ENCODE peak calls at places on chromosomes 5 and 9, in seven cellular contexts. One of them, this sample, is unnamed. For H3K36me3, the result is how much of the 10 kb centered on the place peaks cover.

GRCh38 chr9:2923810-2924768 is 80.2 kb upstream of the PUM3 start:
- DNase-seq in aorta: no peak
- DNase-seq in IMR-90: no peak
- DNase-seq in iPS DF 6.9: no peak
- DNase-seq in adrenal gland: no peak
- DNase-seq in GM06990: no peak
- DNase-seq in suprapubic skin: no peak
- DNase-seq in this sample: no peak

GRCh38 chr5:67193479-67193878 is 3.1 kb downstream of the CD180 start:
- DNase-seq in aorta: no peak
- DNase-seq in IMR-90: no peak
- DNase-seq in iPS DF 6.9: no peak
- DNase-seq in adrenal gland: no peak
- DNase-seq in GM06990: no peak
- DNase-seq in suprapubic skin: no peak
- DNase-seq in this sample: no peak

GRCh38 chr9:93674580-93675335 is 98.4 kb downstream of the PHF2 start:
- DNase-seq in aorta: peak
- DNase-seq in IMR-90: no peak
- DNase-seq in iPS DF 6.9: no peak
- DNase-seq in adrenal gland: peak
- DNase-seq in GM06990: no peak
- DNase-seq in suprapubic skin: peak
- DNase-seq in this sample: peak

GRCh38 chr9:102975246-102975645 is 19.9 kb upstream of the CYLC2 start:
- DNase-seq in aorta: no peak
- DNase-seq in IMR-90: no peak
- DNase-seq in iPS DF 6.9: no peak
- DNase-seq in adrenal gland: no peak
- DNase-seq in GM06990: no peak
- DNase-seq in suprapubic skin: no peak
- DNase-seq in this sample: no peak

GRCh38 chr5:142830241-142831018 is 60.3 kb downstream of the ARHGAP26 start:
- DNase-seq in aorta: no peak
- DNase-seq in IMR-90: peak
- DNase-seq in iPS DF 6.9: no peak
- DNase-seq in adrenal gland: no peak
- DNase-seq in GM06990: no peak
- DNase-seq in suprapubic skin: no peak
- DNase-seq in this sample: no peak

GRCh38 chr5:10538789-10539684 is 24.8 kb upstream of the ANKRD33B start:
- DNase-seq in aorta: no peak
- DNase-seq in IMR-90: no peak
- DNase-seq in iPS DF 6.9: no peak
- DNase-seq in adrenal gland: no peak
- DNase-seq in GM06990: no peak
- DNase-seq in suprapubic skin: no peak
- DNase-seq in this sample: no peak

GRCh38 chr9:3401556-3401955 is 124.2 kb downstream of the RFX3 start:
- DNase-seq in aorta: no peak
- DNase-seq in IMR-90: no peak
- DNase-seq in iPS DF 6.9: no peak
- DNase-seq in adrenal gland: no peak
- DNase-seq in GM06990: no peak
- DNase-seq in suprapubic skin: no peak
- DNase-seq in this sample: no peak

GRCh38 chr9:18394847-18395355 is 79.1 kb upstream of the ADAMTSL1 start:
- DNase-seq in aorta: no peak
- DNase-seq in IMR-90: no peak
- DNase-seq in iPS DF 6.9: no peak
- DNase-seq in adrenal gland: no peak
- DNase-seq in GM06990: no peak
- DNase-seq in suprapubic skin: no peak
- DNase-seq in this sample: no peak

GRCh38 chr5:40490464-40491083 is 189.1 kb upstream of the PTGER4 start:
- DNase-seq in aorta: no peak
- DNase-seq in IMR-90: no peak
- DNase-seq in iPS DF 6.9: no peak
- DNase-seq in adrenal gland: no peak
- DNase-seq in GM06990: peak
- DNase-seq in suprapubic skin: no peak
- DNase-seq in this sample: no peak

GRCh38 chr9:133428579-133429215 is 6.5 kb downstream of the ADAMTS13 start:
- DNase-seq in aorta: no peak
- DNase-seq in IMR-90: no peak
- DNase-seq in iPS DF 6.9: no peak
- DNase-seq in adrenal gland: no peak
- DNase-seq in GM06990: no peak
- DNase-seq in suprapubic skin: no peak
- DNase-seq in this sample: no peak

GRCh38 chr5:42900734-42901133 is 89.0 kb upstream of the SELENOP start:
- DNase-seq in aorta: no peak
- DNase-seq in IMR-90: no peak
- DNase-seq in iPS DF 6.9: no peak
- DNase-seq in adrenal gland: no peak
- DNase-seq in GM06990: no peak
- DNase-seq in suprapubic skin: no peak
- DNase-seq in this sample: no peak

GRCh38 chr5:123511290-123511647 is 708 bp upstream of the CSNK1G3 start:
- DNase-seq in aorta: no peak
- DNase-seq in IMR-90: peak
- DNase-seq in iPS DF 6.9: no peak
- DNase-seq in adrenal gland: no peak
- DNase-seq in GM06990: no peak
- DNase-seq in suprapubic skin: no peak
- DNase-seq in this sample: no peak

GRCh38 chr5:15026011-15026481 is 154.5 kb upstream of the ANKH start:
- DNase-seq in aorta: no peak
- DNase-seq in IMR-90: peak
- DNase-seq in iPS DF 6.9: no peak
- DNase-seq in adrenal gland: no peak
- DNase-seq in GM06990: no peak
- DNase-seq in suprapubic skin: no peak
- DNase-seq in this sample: no peak

GRCh38 chr9:119853126-119853525 is 483.9 kb upstream of the BRINP1 start:
- DNase-seq in aorta: no peak
- DNase-seq in IMR-90: no peak
- DNase-seq in iPS DF 6.9: no peak
- DNase-seq in adrenal gland: no peak
- DNase-seq in GM06990: no peak
- DNase-seq in suprapubic skin: no peak
- DNase-seq in this sample: no peak

GRCh38 chr5:67012241-67012640 is 184.4 kb downstream of the CD180 start:
- DNase-seq in aorta: no peak
- DNase-seq in IMR-90: peak
- DNase-seq in iPS DF 6.9: no peak
- DNase-seq in adrenal gland: no peak
- DNase-seq in GM06990: no peak
- DNase-seq in suprapubic skin: no peak
- DNase-seq in this sample: no peak

GRCh38 chr9:81597749-81598497 is 91.4 kb downstream of the TLE1 start:
- DNase-seq in aorta: no peak
- DNase-seq in IMR-90: no peak
- DNase-seq in iPS DF 6.9: no peak
- DNase-seq in adrenal gland: no peak
- DNase-seq in GM06990: no peak
- DNase-seq in suprapubic skin: no peak
- DNase-seq in this sample: no peak

GRCh38 chr5:169719360-169720314 is 82.6 kb downstream of the DOCK2 start:
- DNase-seq in aorta: no peak
- DNase-seq in IMR-90: no peak
- DNase-seq in iPS DF 6.9: no peak
- DNase-seq in adrenal gland: no peak
- DNase-seq in GM06990: peak
- DNase-seq in suprapubic skin: no peak
- DNase-seq in this sample: no peak

GRCh38 chr9:77427256-77427927 is 220.7 kb downstream of the GNA14 start:
- DNase-seq in aorta: no peak
- DNase-seq in IMR-90: no peak
- DNase-seq in iPS DF 6.9: no peak
- DNase-seq in adrenal gland: no peak
- DNase-seq in GM06990: no peak
- DNase-seq in suprapubic skin: no peak
- DNase-seq in this sample: no peak

GRCh38 chr9:73583590-73583989 is 431.9 kb downstream of the ANXA1 start:
- DNase-seq in aorta: no peak
- DNase-seq in IMR-90: no peak
- DNase-seq in iPS DF 6.9: no peak
- DNase-seq in adrenal gland: no peak
- DNase-seq in GM06990: no peak
- DNase-seq in suprapubic skin: no peak
- DNase-seq in this sample: no peak

GRCh38 chr5:97425511-97425910 is 242.5 kb upstream of the RIOK2 start:
- DNase-seq in aorta: no peak
- DNase-seq in IMR-90: peak
- DNase-seq in iPS DF 6.9: no peak
- DNase-seq in adrenal gland: no peak
- DNase-seq in GM06990: no peak
- DNase-seq in suprapubic skin: no peak
- DNase-seq in this sample: no peak

GRCh38 chr9:104386425-104387069 is 117.5 kb upstream of the OR13F1 start:
- DNase-seq in aorta: no peak
- DNase-seq in IMR-90: peak
- DNase-seq in iPS DF 6.9: peak
- DNase-seq in adrenal gland: no peak
- DNase-seq in GM06990: no peak
- DNase-seq in suprapubic skin: no peak
- DNase-seq in this sample: no peak

GRCh38 chr5:112253478-112254250 is 165.4 kb downstream of the EPB41L4A start:
- DNase-seq in aorta: no peak
- DNase-seq in IMR-90: no peak
- DNase-seq in iPS DF 6.9: no peak
- DNase-seq in adrenal gland: peak
- DNase-seq in GM06990: no peak
- DNase-seq in suprapubic skin: no peak
- DNase-seq in this sample: no peak

GRCh38 chr9:4397917-4398316 is 92.4 kb upstream of the SLC1A1 start:
- DNase-seq in aorta: no peak
- DNase-seq in IMR-90: peak
- DNase-seq in iPS DF 6.9: no peak
- DNase-seq in adrenal gland: no peak
- DNase-seq in GM06990: no peak
- DNase-seq in suprapubic skin: no peak
- DNase-seq in this sample: no peak

GRCh38 chr5:116953251-116953934 is 378.8 kb upstream of the SEMA6A start:
- DNase-seq in aorta: no peak
- DNase-seq in IMR-90: no peak
- DNase-seq in iPS DF 6.9: no peak
- DNase-seq in adrenal gland: no peak
- DNase-seq in GM06990: no peak
- DNase-seq in suprapubic skin: no peak
- DNase-seq in this sample: no peak

GRCh38 chr9:129436751-129437625 is 183.9 kb downstream of the C9orf50 start:
- DNase-seq in aorta: peak
- DNase-seq in IMR-90: peak
- DNase-seq in iPS DF 6.9: no peak
- DNase-seq in adrenal gland: peak
- DNase-seq in GM06990: no peak
- DNase-seq in suprapubic skin: no peak
- DNase-seq in this sample: peak

GRCh38 chr5:35857606-35858205 is 1.0 kb downstream of the IL7R start:
- DNase-seq in aorta: no peak
- DNase-seq in IMR-90: peak
- DNase-seq in iPS DF 6.9: no peak
- DNase-seq in adrenal gland: no peak
- DNase-seq in GM06990: no peak
- DNase-seq in suprapubic skin: no peak
- DNase-seq in this sample: no peak

GRCh38 chr9:95572370-95573151 is 55.8 kb upstream of the PTCH1 start:
- DNase-seq in aorta: no peak
- DNase-seq in IMR-90: no peak
- DNase-seq in iPS DF 6.9: no peak
- DNase-seq in adrenal gland: no peak
- DNase-seq in GM06990: no peak
- DNase-seq in suprapubic skin: no peak
- DNase-seq in this sample: no peak
- H3K4me3 ChIP-seq in aorta: no peak
- H3K4me3 ChIP-seq in IMR-90: no peak
- H3K4me3 ChIP-seq in iPS DF 6.9: no peak
- H3K4me3 ChIP-seq in adrenal gland: no peak
- H3K4me3 ChIP-seq in GM06990: no peak
- H3K4me3 ChIP-seq in suprapubic skin: no peak
- H3K4me3 ChIP-seq in this sample: no peak

GRCh38 chr5:180720501-180720900 is 19.4 kb downstream of the OR2Y1 start:
- DNase-seq in aorta: no peak
- DNase-seq in IMR-90: no peak
- DNase-seq in iPS DF 6.9: no peak
- DNase-seq in adrenal gland: no peak
- DNase-seq in GM06990: no peak
- DNase-seq in suprapubic skin: no peak
- DNase-seq in this sample: no peak
- H3K36me3 ChIP-seq in aorta: under half
- H3K36me3 ChIP-seq in IMR-90: under half
- H3K36me3 ChIP-seq in iPS DF 6.9: under half
- H3K36me3 ChIP-seq in adrenal gland: under half
- H3K36me3 ChIP-seq in GM06990: under half
- H3K36me3 ChIP-seq in suprapubic skin: under half
- H3K36me3 ChIP-seq in this sample: under half

GRCh38 chr9:137027369-137028012 is 546 bp downstream of the ABCA2 start:
- DNase-seq in aorta: no peak
- DNase-seq in IMR-90: peak
- DNase-seq in iPS DF 6.9: no peak
- DNase-seq in adrenal gland: peak
- DNase-seq in GM06990: no peak
- DNase-seq in suprapubic skin: no peak
- DNase-seq in this sample: no peak

GRCh38 chr9:137029058-137029922 is 1.3 kb upstream of the ABCA2 start:
- DNase-seq in aorta: peak
- DNase-seq in IMR-90: peak
- DNase-seq in iPS DF 6.9: no peak
- DNase-seq in adrenal gland: peak
- DNase-seq in GM06990: peak
- DNase-seq in suprapubic skin: peak
- DNase-seq in this sample: peak

GRCh38 chr9:137028281-137029057 is 432 bp upstream of the ABCA2 start:
- DNase-seq in aorta: peak
- DNase-seq in IMR-90: peak
- DNase-seq in iPS DF 6.9: no peak
- DNase-seq in adrenal gland: peak
- DNase-seq in GM06990: peak
- DNase-seq in suprapubic skin: no peak
- DNase-seq in this sample: peak

GRCh38 chr9:137026828-137027227 is 1.2 kb downstream of the ABCA2 start:
- DNase-seq in aorta: no peak
- DNase-seq in IMR-90: no peak
- DNase-seq in iPS DF 6.9: no peak
- DNase-seq in adrenal gland: no peak
- DNase-seq in GM06990: no peak
- DNase-seq in suprapubic skin: no peak
- DNase-seq in this sample: no peak

GRCh38 chr9:137028013-137028280 is at the start of gene ABCA2:
- DNase-seq in aorta: no peak
- DNase-seq in IMR-90: peak
- DNase-seq in iPS DF 6.9: no peak
- DNase-seq in adrenal gland: no peak
- DNase-seq in GM06990: no peak
- DNase-seq in suprapubic skin: no peak
- DNase-seq in this sample: no peak
- H3K4me3 ChIP-seq in aorta: peak
- H3K4me3 ChIP-seq in IMR-90: peak
- H3K4me3 ChIP-seq in iPS DF 6.9: peak
- H3K4me3 ChIP-seq in adrenal gland: no peak
- H3K4me3 ChIP-seq in GM06990: peak
- H3K4me3 ChIP-seq in suprapubic skin: peak
- H3K4me3 ChIP-seq in this sample: peak

GRCh38 chr5:54457094-54457531 is 1.6 kb downstream of the HSPB3 start:
- DNase-seq in aorta: no peak
- DNase-seq in IMR-90: peak
- DNase-seq in iPS DF 6.9: no peak
- DNase-seq in adrenal gland: peak
- DNase-seq in GM06990: no peak
- DNase-seq in suprapubic skin: no peak
- DNase-seq in this sample: no peak
- H3K36me3 ChIP-seq in aorta: under half
- H3K36me3 ChIP-seq in IMR-90: under half
- H3K36me3 ChIP-seq in iPS DF 6.9: under half
- H3K36me3 ChIP-seq in adrenal gland: under half
- H3K36me3 ChIP-seq in GM06990: under half
- H3K36me3 ChIP-seq in suprapubic skin: under half
- H3K36me3 ChIP-seq in this sample: under half

This sample was measured in CD8-positive, alpha-beta T cell.